ENCODE peak calls at places on chromosomes 2 and 18, in seven cellular contexts. E, S, G, B, Z, F and D are unnamed samples.

GRCh38 chr2:179751184-179751809 is 110.1 kb downstream of the ZNF385B start:
- DNase-seq in E (peak), S (no peak), G (no peak), B (no peak), Z (no peak), F (peak), D (no peak)

GRCh38 chr18:31791817-31792579 is 31.3 kb upstream of the SLC25A52 start:
- DNase-seq in E (no peak), S (no peak), G (no peak), B (no peak), Z (no peak), F (no peak), D (peak)

GRCh38 chr18:48050176-48050575 is 119.7 kb upstream of the SMAD2 start:
- DNase-seq in E (no peak), S (peak), G (no peak), B (no peak), Z (no peak), F (no peak), D (no peak)

GRCh38 chr2:227503433-227504406 is 31.8 kb downstream of the AGFG1 start:
- DNase-seq in E (peak), S (peak), G (peak), B (peak), Z (peak), F (peak), D (no peak)

GRCh38 chr18:42174909-42175308 is 219.9 kb downstream of the PIK3C3 start:
- DNase-seq in E (peak), S (no peak), G (no peak), B (no peak), Z (no peak), F (no peak), D (no peak)

GRCh38 chr2:63891488-63892030 is 49.9 kb downstream of the UGP2 start:
- DNase-seq in E (no peak), S (no peak), G (no peak), B (no peak), Z (no peak), F (no peak), D (no peak)

GRCh38 chr2:119218478-119219064 is 5.1 kb upstream of the STEAP3 start:
- DNase-seq in E (peak), S (no peak), G (no peak), B (no peak), Z (no peak), F (peak), D (no peak)

GRCh38 chr2:10218036-10218435 is 84.7 kb upstream of the HPCAL1 start:
- DNase-seq in E (no peak), S (no peak), G (no peak), B (no peak), Z (no peak), F (no peak), D (no peak)

GRCh38 chr2:27653397-27653796 is 10.0 kb downstream of the SUPT7L start:
- DNase-seq in E (no peak), S (no peak), G (no peak), B (no peak), Z (no peak), F (no peak), D (no peak)

GRCh38 chr18:35089918-35090550 is 48.8 kb downstream of the MAPRE2 start:
- DNase-seq in E (no peak), S (no peak), G (no peak), B (no peak), Z (no peak), F (no peak), D (no peak)

GRCh38 chr2:198883604-198884003 is 574.1 kb downstream of the SATB2 start:
- DNase-seq in E (no peak), S (no peak), G (no peak), B (no peak), Z (no peak), F (no peak), D (no peak)

GRCh38 chr2:67182884-67183283 is 214.2 kb upstream of the ETAA1 start:
- DNase-seq in E (no peak), S (no peak), G (no peak), B (no peak), Z (no peak), F (no peak), D (no peak)

GRCh38 chr2:126889501-126890135 is 9.1 kb upstream of the TEX51 start:
- DNase-seq in E (no peak), S (no peak), G (no peak), B (no peak), Z (no peak), F (no peak), D (no peak)

GRCh38 chr2:95185973-95186372 is 20.4 kb downstream of the ZNF2 start:
- DNase-seq in E (no peak), S (no peak), G (no peak), B (no peak), Z (no peak), F (no peak), D (no peak)

GRCh38 chr2:113010088-113010487 is 4.8 kb downstream of the IL36A start:
- DNase-seq in E (no peak), S (no peak), G (no peak), B (no peak), Z (no peak), F (no peak), D (no peak)

GRCh38 chr2:85470850-85471800 is 52.6 kb downstream of the SH2D6 start:
- DNase-seq in E (peak), S (peak), G (no peak), B (no peak), Z (no peak), F (no peak), D (no peak)

GRCh38 chr2:16134436-16135165 is 194.3 kb downstream of the MYCN start:
- DNase-seq in E (no peak), S (no peak), G (no peak), B (no peak), Z (no peak), F (no peak), D (no peak)

GRCh38 chr18:21826641-21827302 is 86.2 kb downstream of the MIB1 start:
- DNase-seq in E (no peak), S (no peak), G (no peak), B (no peak), Z (no peak), F (no peak), D (no peak)

GRCh38 chr18:44901283-44901682 is 220.6 kb downstream of the SETBP1 start:
- DNase-seq in E (no peak), S (no peak), G (no peak), B (no peak), Z (no peak), F (no peak), D (no peak)
- TF ChIP-seq CTCF in E (peak), S (peak), G (peak), B (no peak), Z (peak), F (peak), D (no peak)

GRCh38 chr2:143948710-143949109 is 571.2 kb downstream of the ZEB2 start:
- DNase-seq in E (no peak), S (no peak), G (no peak), B (no peak), Z (no peak), F (no peak), D (no peak)

GRCh38 chr2:143949121-143949848 is 570.6 kb downstream of the ZEB2 start:
- DNase-seq in E (no peak), S (no peak), G (no peak), B (no peak), Z (no peak), F (peak), D (no peak)

GRCh38 chr2:143942486-143942885 is 577.4 kb downstream of the ZEB2 start:
- DNase-seq in E (no peak), S (no peak), G (no peak), B (no peak), Z (no peak), F (no peak), D (no peak)

GRCh38 chr2:143950675-143951074 is 569.2 kb downstream of the ZEB2 start:
- DNase-seq in E (no peak), S (no peak), G (no peak), B (no peak), Z (no peak), F (no peak), D (no peak)

GRCh38 chr2:143946436-143947385 is 573.2 kb downstream of the ZEB2 start:
- DNase-seq in E (no peak), S (no peak), G (no peak), B (no peak), Z (no peak), F (no peak), D (no peak)
- H3K4me3 ChIP-seq in E (no peak), S (no peak), G (no peak), B (no peak), Z (no peak), F (no peak), D (no peak)

DNA sequence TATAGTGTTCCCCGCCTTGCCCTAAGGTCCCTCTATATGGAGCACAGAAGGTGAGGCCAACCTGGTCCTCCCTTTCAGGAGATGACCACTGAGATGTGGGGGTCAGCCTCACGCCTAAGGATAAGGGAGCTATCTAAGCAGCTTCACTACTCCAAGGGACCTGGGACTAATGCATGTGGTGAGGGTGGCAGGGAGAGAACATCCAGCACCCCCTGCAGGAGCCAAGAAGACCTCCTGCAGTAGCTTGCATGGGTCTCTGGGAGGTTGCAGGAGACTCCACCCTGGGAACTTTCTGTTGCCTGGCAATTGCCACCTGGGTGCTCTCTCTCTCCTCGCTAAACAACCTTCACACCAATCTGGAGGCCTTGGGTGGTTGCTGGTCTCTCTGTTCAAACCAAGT is 93.0 kb upstream of the KLHL29 start:
- DNase-seq in E (no peak), S (no peak), G (no peak), B (no peak), Z (no peak), F (no peak), D (no peak)
- TF ChIP-seq CTCF in E (no peak), S (no peak), G (no peak), B (no peak), Z (no peak), F (no peak), D (no peak)

GRCh38 chr18:39166776-39167175 is 1601.2 kb upstream of the CELF4 start:
- DNase-seq in E (no peak), S (no peak), G (no peak), B (no peak), Z (no peak), F (no peak), D (no peak)

GRCh38 chr18:39167990-39168389 is 1602.4 kb upstream of the CELF4 start:
- DNase-seq in E (no peak), S (no peak), G (no peak), B (no peak), Z (no peak), F (no peak), D (no peak)

GRCh38 chr18:39173022-39173421 is 1607.4 kb upstream of the CELF4 start:
- DNase-seq in E (no peak), S (no peak), G (no peak), B (no peak), Z (no peak), F (no peak), D (no peak)

DNA sequence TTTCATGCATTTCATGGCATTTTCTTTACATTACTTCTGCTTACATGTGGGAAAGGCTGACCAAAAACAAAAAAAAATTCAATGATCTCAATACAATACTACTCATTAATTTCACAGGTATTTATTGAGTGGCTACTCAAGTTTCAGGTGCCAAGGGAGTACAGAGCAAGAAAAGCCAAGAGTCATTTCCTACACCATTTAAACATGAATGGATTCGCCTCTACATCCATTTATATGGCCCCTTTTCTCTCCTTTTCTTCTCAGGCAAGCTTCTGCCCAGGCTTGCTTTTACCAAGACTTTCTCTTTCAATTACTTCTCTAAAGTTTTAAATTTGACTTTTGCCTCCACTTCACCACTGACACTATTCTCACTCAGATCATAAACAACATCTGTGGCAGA is 1603.1 kb upstream of the CELF4 start:
- DNase-seq in E (no peak), S (no peak), G (no peak), B (no peak), Z (no peak), F (no peak), D (no peak)
- H3K4me3 ChIP-seq in E (no peak), S (no peak), G (no peak), B (no peak), Z (no peak), F (no peak), D (no peak)

DNA sequence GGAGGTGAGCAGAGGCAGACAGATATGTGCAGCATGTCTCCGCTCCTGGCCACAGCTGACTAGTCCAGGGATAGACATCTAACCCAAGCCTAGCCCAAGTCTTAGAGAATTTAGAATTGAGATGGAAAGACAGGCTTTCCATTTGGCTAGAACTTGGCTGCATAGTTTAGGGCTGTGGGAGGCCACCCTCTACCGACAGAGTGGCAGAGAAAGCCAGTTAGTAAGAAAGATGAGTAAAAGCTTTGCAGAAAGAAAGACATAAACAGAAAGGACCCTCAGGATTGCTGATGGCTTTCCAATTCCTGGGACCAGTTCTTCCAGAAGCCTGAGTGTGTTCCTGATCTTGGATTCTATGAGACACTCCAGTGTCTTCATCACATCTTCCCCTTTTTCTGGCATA is 62.1 kb downstream of the DYM start:
- DNase-seq in E (no peak), S (no peak), G (no peak), B (no peak), Z (no peak), F (no peak), D (no peak)
- TF ChIP-seq CTCF in E (no peak), S (no peak), G (peak), B (no peak), Z (no peak), F (no peak), D (no peak)

GRCh38 chr2:120820885-120821279 is 85.2 kb downstream of the GLI2 start:
- DNase-seq in E (peak), S (no peak), G (no peak), B (peak), Z (peak), F (peak), D (no peak)
- H3K4me3 ChIP-seq in E (no peak), S (no peak), G (peak), B (peak), Z (no peak), F (peak), D (no peak)

GRCh38 chr2:8393506-8393905 is 288.4 kb upstream of the ID2 start:
- DNase-seq in E (no peak), S (no peak), G (no peak), B (no peak), Z (no peak), F (no peak), D (no peak)

GRCh38 chr2:8392098-8392844 is 289.6 kb upstream of the ID2 start:
- DNase-seq in E (no peak), S (no peak), G (no peak), B (no peak), Z (no peak), F (no peak), D (no peak)

GRCh38 chr2:8394569-8395359 is 287.1 kb upstream of the ID2 start:
- DNase-seq in E (no peak), S (no peak), G (no peak), B (no peak), Z (no peak), F (no peak), D (no peak)

GRCh38 chr2:8395718-8396117 is 286.1 kb upstream of the ID2 start:
- DNase-seq in E (no peak), S (no peak), G (no peak), B (no peak), Z (no peak), F (no peak), D (no peak)

DNA sequence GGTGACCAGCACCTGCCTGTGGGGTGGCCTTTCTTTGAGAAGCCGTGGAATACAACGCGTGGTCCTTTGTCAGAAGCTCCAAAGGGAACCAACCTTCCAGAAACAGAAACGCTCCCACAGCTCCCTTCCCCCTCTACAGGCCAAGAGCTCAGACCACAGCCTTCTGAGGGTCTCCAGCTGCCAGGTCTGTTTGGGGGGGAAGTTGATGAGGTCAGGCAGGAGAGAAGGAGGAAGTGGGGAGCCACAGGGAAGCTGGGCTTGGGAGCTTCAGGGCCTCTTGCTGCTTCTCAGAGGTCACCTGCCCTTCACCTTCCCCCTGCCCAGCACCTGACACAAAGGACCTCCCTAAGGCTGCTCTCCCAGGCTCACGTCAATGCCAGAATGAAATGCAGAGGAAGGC is 287.7 kb upstream of the ID2 start:
- DNase-seq in E (no peak), S (no peak), G (no peak), B (no peak), Z (no peak), F (no peak), D (no peak)
- TF ChIP-seq CTCF in E (no peak), S (no peak), G (no peak), B (no peak), Z (no peak), F (no peak), D (no peak)

GRCh38 chr2:105403241-105403784 is 4.5 kb upstream of the FHL2 start:
- DNase-seq in E (peak), S (peak), G (no peak), B (no peak), Z (no peak), F (no peak), D (no peak)
- H3K4me3 ChIP-seq in E (no peak), S (no peak), G (no peak), B (no peak), Z (peak), F (no peak), D (no peak)

GRCh38 chr2:141113301-141113700 is 1017.5 kb downstream of the LRP1B start:
- DNase-seq in E (no peak), S (no peak), G (no peak), B (no peak), Z (no peak), F (no peak), D (no peak)

GRCh38 chr2:141105763-141106162 is 1025.1 kb downstream of the LRP1B start:
- DNase-seq in E (no peak), S (no peak), G (no peak), B (no peak), Z (no peak), F (no peak), D (no peak)

DNA sequence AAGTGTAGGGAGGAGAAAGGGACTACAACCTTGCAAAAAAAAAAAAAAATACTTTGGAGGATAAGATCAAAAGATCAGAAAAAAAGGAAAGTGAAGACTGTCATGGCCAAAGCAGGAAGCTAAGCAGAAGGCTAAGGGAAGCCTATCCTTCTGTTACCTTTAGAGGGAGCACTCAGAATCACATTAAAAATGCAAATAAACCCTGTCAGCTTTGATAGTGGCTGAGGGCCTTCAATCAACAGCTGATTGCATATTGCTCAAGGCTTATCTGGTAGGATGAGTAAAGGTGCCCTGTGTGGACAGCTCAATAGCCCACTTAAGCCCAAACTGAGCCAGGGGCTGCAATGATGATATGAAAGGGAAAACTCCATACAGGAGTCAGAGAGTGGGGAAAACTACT is 1021.2 kb downstream of the LRP1B start:
- DNase-seq in E (peak), S (no peak), G (no peak), B (no peak), Z (no peak), F (no peak), D (no peak)
- TF ChIP-seq CTCF in E (peak), S (no peak), G (no peak), B (no peak), Z (no peak), F (no peak), D (no peak)

DNA sequence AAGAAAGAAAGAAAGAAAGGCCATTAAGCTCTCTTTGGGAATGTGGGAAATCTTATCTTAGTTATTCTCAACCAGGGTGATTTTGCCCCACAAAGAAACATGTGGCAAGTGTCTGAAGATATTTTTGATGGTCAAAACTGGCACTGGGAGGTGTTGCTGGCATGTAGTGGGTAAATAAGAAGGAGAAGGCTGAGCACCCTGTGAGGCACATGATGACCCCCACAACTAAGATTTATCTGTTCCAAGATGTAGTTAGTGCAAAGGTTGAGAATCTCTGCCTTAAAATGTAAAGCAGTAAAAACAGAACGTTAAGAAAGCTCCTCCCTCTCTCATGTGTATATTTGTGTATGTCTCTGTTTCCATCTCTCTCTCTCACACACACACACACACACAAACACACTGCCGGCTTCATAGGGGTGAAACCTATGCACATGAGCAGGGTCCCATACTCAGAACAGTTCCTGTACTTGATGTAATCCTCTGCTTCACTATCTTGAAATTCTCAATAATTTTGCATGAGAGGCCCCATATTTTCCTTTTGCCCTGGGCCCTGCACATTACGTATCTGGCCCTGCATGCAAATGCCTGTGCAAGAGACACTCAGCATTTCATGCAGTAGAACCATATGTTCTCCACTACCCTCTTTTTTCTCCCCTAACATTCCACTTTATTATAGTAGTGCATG is 94.3 kb downstream of the MREG start:
- DNase-seq in E (no peak), S (no peak), G (no peak), B (no peak), Z (no peak), F (no peak), D (no peak)
- H3K4me3 ChIP-seq in E (no peak), S (no peak), G (no peak), B (no peak), Z (no peak), F (no peak), D (no peak)